ENCODE peak calls at places on chromosome 7, in ten cellular contexts. V is HCT116; J is naive thymus-derived CD8-positive, alpha-beta T cell; F is effector memory CD8-positive, alpha-beta T cell; N is stimulated activated CD4-positive, alpha-beta T cell treated with anti-CD3 and anti-CD28 coated beads, Interleukin-2, amount 100 ng/mL, for 24 hours; P is IMR-90; C is mesendoderm; Y is NCI-H82; H is GM12891; D is NK-92 treated with Interleukin-12 subunit alpha and Interleukin-12 subunit beta, amount 100 ng/mL, for 24 hours. E is an unnamed sample.

GRCh38 chr7:56009695-56010094 is 41.5 kb downstream of the PSPH start:
- DNase-seq in V (no peak), J (no peak), F (no peak), N (no peak), P (no peak), C (no peak), Y (no peak), H (no peak), D (no peak), E (peak)

GRCh38 chr7:72336887-72337821 is 75.0 kb downstream of the CALN1 start:
- DNase-seq in V (no peak), J (no peak), F (no peak), N (no peak), P (no peak), C (peak), Y (peak), H (no peak), D (no peak), E (no peak)

GRCh38 chr7:25028370-25028971 is 48.5 kb upstream of the OSBPL3 start:
- DNase-seq in V (no peak), J (no peak), F (peak), N (peak), P (peak), C (peak), Y (no peak), H (no peak), D (no peak), E (peak)

GRCh38 chr7:255038-255435 is 34.9 kb upstream of the FOXL3 start:
- DNase-seq in V (no peak), J (no peak), F (no peak), N (no peak), P (no peak), C (no peak), Y (no peak), H (no peak), D (no peak), E (no peak)

GRCh38 chr7:25805027-25805687 is 346.8 kb upstream of the NFE2L3 start:
- DNase-seq in V (no peak), J (no peak), F (no peak), N (no peak), P (peak), C (no peak), Y (no peak), H (no peak), D (no peak), E (no peak)

GRCh38 chr7:8133955-8134733 is 127.8 kb downstream of the ICA1 start:
- DNase-seq in V (no peak), J (no peak), F (no peak), N (peak), P (no peak), C (no peak), Y (no peak), H (no peak), D (peak), E (no peak)

GRCh38 chr7:6536262-6536770 is 14.9 kb downstream of the GRID2IP start:
- DNase-seq in V (no peak), J (no peak), F (no peak), N (no peak), P (no peak), C (no peak), Y (peak), H (no peak), D (no peak), E (no peak)

GRCh38 chr7:139619367-139619657 is 95.8 kb downstream of the CLEC2L start:
- DNase-seq in V (no peak), J (no peak), F (no peak), N (no peak), P (peak), C (no peak), Y (no peak), H (no peak), D (no peak), E (no peak)

GRCh38 chr7:100476903-100477870 is 1.8 kb downstream of the TSC22D4 start:
- DNase-seq in V (no peak), J (peak), F (peak), N (peak), P (no peak), C (no peak), Y (peak), H (no peak), D (peak), E (no peak)

GRCh38 chr7:111530356-111530668 is 32.0 kb downstream of the IMMP2L start:
- DNase-seq in V (no peak), J (no peak), F (no peak), N (no peak), P (no peak), C (no peak), Y (no peak), H (no peak), D (no peak), E (no peak)

GRCh38 chr7:40299097-40299496 is 164.3 kb downstream of the SUGCT start:
- DNase-seq in V (no peak), J (no peak), F (no peak), N (no peak), P (peak), C (peak), Y (no peak), H (no peak), D (no peak), E (peak)

GRCh38 chr7:140982508-140982907 is 32.2 kb downstream of the MRPS33 start:
- DNase-seq in V (no peak), J (no peak), F (no peak), N (no peak), P (no peak), C (no peak), Y (no peak), H (no peak), D (no peak), E (no peak)

GRCh38 chr7:47819054-47819920 is 129.0 kb downstream of the PKD1L1 start:
- DNase-seq in V (peak), J (no peak), F (no peak), N (peak), P (peak), C (peak), Y (peak), H (peak), D (peak), E (peak)

GRCh38 chr7:7829667-7830066 is 111.3 kb upstream of the RPA3 start:
- DNase-seq in V (no peak), J (no peak), F (no peak), N (no peak), P (no peak), C (peak), Y (no peak), H (no peak), D (no peak), E (no peak)

GRCh38 chr7:13702261-13702660 is 287.2 kb downstream of the ETV1 start:
- DNase-seq in V (no peak), J (no peak), F (no peak), N (no peak), P (no peak), C (no peak), Y (no peak), H (no peak), D (no peak), E (no peak)

GRCh38 chr7:125820495-125820894 is 890.9 kb upstream of the POT1 start:
- DNase-seq in V (no peak), J (no peak), F (no peak), N (no peak), P (no peak), C (no peak), Y (no peak), H (no peak), D (no peak), E (no peak)

GRCh38 chr7:92645531-92646061 is 55.4 kb upstream of the FAM133B start:
- DNase-seq in V (peak), J (no peak), F (no peak), N (peak), P (peak), C (no peak), Y (peak), H (no peak), D (no peak), E (peak)

GRCh38 chr7:134750083-134751062 is 29.1 kb upstream of the CALD1 start:
- DNase-seq in V (peak), J (peak), F (peak), N (peak), P (peak), C (peak), Y (peak), H (peak), D (peak), E (peak)

GRCh38 chr7:129875745-129876411 is 76.9 kb downstream of the UBE2H start:
- DNase-seq in V (no peak), J (no peak), F (no peak), N (no peak), P (peak), C (peak), Y (no peak), H (no peak), D (no peak), E (no peak)